ENCODE peak calls at places on chromosomes 13 and 19, in eight cellular contexts. R is AG08395; W is Peyer's patch; T is tibial nerve; F is activated naive CD8-positive, alpha-beta T cell treated with anti-CD3 and anti-CD28 coated beads for 36 hours; E is HL-60; I is ELR; O is stimulated activated CD8-positive, alpha-beta memory T cell treated with anti-CD3 and anti-CD28 coated beads, Interleukin-2, amount 100 ng/mL, for 48 hours. A is an unnamed sample.

GRCh38 chr13:98507060-98507797 is 69.7 kb downstream of the STK24 start:
- DNase-seq in R (no peak), W (peak), T (no peak), F (no peak), E (no peak), I (no peak), O (no peak), A (no peak)

GRCh38 chr13:78589206-78589605 is 14.1 kb downstream of the POU4F1 start:
- DNase-seq in R (no peak), W (no peak), T (no peak), F (no peak), E (peak), I (peak), O (no peak), A (no peak)

GRCh38 chr19:28864577-28865042 is 348.3 kb downstream of the UQCRFS1 start:
- DNase-seq in R (no peak), W (no peak), T (no peak), F (no peak), E (no peak), I (no peak), O (no peak), A (no peak)

GRCh38 chr13:101127741-101128353 is 288.5 kb downstream of the NALCN start:
- DNase-seq in R (peak), W (no peak), T (no peak), F (peak), E (no peak), I (peak), O (no peak), A (no peak)

GRCh38 chr19:35395762-35396199 is 24.9 kb downstream of the GPR42 start:
- DNase-seq in R (no peak), W (no peak), T (no peak), F (no peak), E (no peak), I (no peak), O (no peak), A (no peak)

GRCh38 chr19:36125557-36125956 is 10.3 kb downstream of the TBCB start:
- DNase-seq in R (no peak), W (no peak), T (no peak), F (no peak), E (no peak), I (no peak), O (no peak), A (no peak)

GRCh38 chr19:40603071-40603718 is 2.0 kb downstream of the LTBP4 start:
- DNase-seq in R (no peak), W (no peak), T (no peak), F (no peak), E (no peak), I (peak), O (no peak), A (no peak)

GRCh38 chr13:76516013-76516412 is 370.2 kb downstream of the KCTD12 start:
- DNase-seq in R (peak), W (no peak), T (no peak), F (no peak), E (no peak), I (peak), O (no peak), A (no peak)

GRCh38 chr13:27170521-27171243 is 929 bp downstream of the USP12 start:
- DNase-seq in R (peak), W (peak), T (no peak), F (peak), E (peak), I (peak), O (no peak), A (no peak)

GRCh38 chr19:2243274-2244121 is 5.6 kb upstream of the AMH start:
- DNase-seq in R (no peak), W (no peak), T (no peak), F (no peak), E (no peak), I (no peak), O (no peak), A (no peak)

GRCh38 chr13:34749046-34749445 is 193.0 kb upstream of the NBEA start:
- DNase-seq in R (no peak), W (no peak), T (no peak), F (no peak), E (no peak), I (no peak), O (no peak), A (no peak)

GRCh38 chr19:7292950-7293794 is 1.0 kb downstream of the INSR start:
- DNase-seq in R (no peak), W (no peak), T (no peak), F (peak), E (peak), I (no peak), O (no peak), A (no peak)

GRCh38 chr13:93875527-93875926 is 604.0 kb downstream of the DCT start:
- DNase-seq in R (no peak), W (no peak), T (no peak), F (no peak), E (no peak), I (peak), O (no peak), A (no peak)

GRCh38 chr13:96053003-96053703 is at the start of gene UGGT2:
- DNase-seq in R (peak), W (peak), T (peak), F (peak), E (peak), I (peak), O (peak), A (no peak)

GRCh38 chr19:12244370-12244769 is 50.3 kb downstream of the ZNF44 start:
- DNase-seq in R (no peak), W (no peak), T (no peak), F (no peak), E (no peak), I (peak), O (no peak), A (no peak)

GRCh38 chr13:42986176-42986574 is 5.9 kb downstream of the EPSTI1 start:
- DNase-seq in R (no peak), W (no peak), T (no peak), F (no peak), E (no peak), I (no peak), O (no peak), A (no peak)

GRCh38 chr13:63161219-63161618 is 1745.6 kb upstream of the PCDH20 start:
- DNase-seq in R (peak), W (no peak), T (no peak), F (no peak), E (no peak), I (peak), O (no peak), A (no peak)

GRCh38 chr19:8576273-8576993 is 809 bp downstream of the MYO1F start:
- DNase-seq in R (no peak), W (peak), T (no peak), F (no peak), E (peak), I (no peak), O (no peak), A (peak)